ENCODE peak calls at places on chromosome 20, in nine cellular contexts. J, Q, A, U, D, Z, H, T and B are unnamed samples.

GRCh38 chr20:22775671-22776139 is 191.3 kb upstream of the FOXA2 start:
- DNase-seq in Z (no peak), T (no peak), D (no peak), Q (no peak), J (no peak), U (peak; percentile 56), A (no peak), H (no peak), B (no peak)

GRCh38 chr20:37347891-37348642 is 2.1 kb downstream of the SRC start:
- DNase-seq in D (no peak), T (no peak), H (no peak), A (no peak), U (no peak), Z (no peak), Q (no peak), J (no peak), B (no peak)

GRCh38 chr20:55668659-55669058 is 336.7 kb downstream of the CBLN4 start:
- DNase-seq in Q (no peak), U (no peak), J (no peak), A (no peak), Z (no peak), D (no peak), H (no peak), T (no peak), B (no peak)

GRCh38 chr20:61931476-61932198 is 134.0 kb downstream of the TAF4 start:
- DNase-seq in Q (no peak), T (no peak), U (no peak), A (no peak), H (no peak), D (no peak), Z (no peak), J (no peak), B (no peak)

GRCh38 chr20:1212607-1213396 is 9.5 kb downstream of the C20orf202 start:
- DNase-seq in Q (peak; percentile 62), D (peak; percentile 77), T (peak; percentile 72), A (peak; percentile 51), J (peak; percentile 49), Z (peak; percentile 64), H (peak; percentile 66), U (peak; percentile 71), B (peak; percentile 78)

GRCh38 chr20:41222703-41223102 is 85.4 kb downstream of the PLCG1 start:
- DNase-seq in U (no peak), J (no peak), D (no peak), Q (no peak), A (no peak), T (no peak), Z (no peak), H (no peak), B (no peak)

GRCh38 chr20:43824699-43825402 is 89.8 kb upstream of the TOX2 start:
- DNase-seq in H (no peak), D (no peak), Q (no peak), J (no peak), T (no peak), Z (peak; percentile 17), U (no peak), A (no peak), B (no peak)

GRCh38 chr20:40966103-40966502 is 62.5 kb upstream of the TOP1 start:
- DNase-seq in U (no peak), Q (no peak), A (no peak), H (no peak), D (peak; percentile 4), J (no peak), T (no peak), Z (no peak), B (no peak)

GRCh38 chr20:53875452-53875851 is 194.9 kb downstream of the BCAS1 start:
- DNase-seq in H (peak; percentile 54), A (no peak), J (no peak), U (no peak), T (no peak), Q (no peak), Z (no peak), D (peak; percentile 15), B (no peak)

GRCh38 chr20:51198238-51198637 is 175.3 kb upstream of the KCNG1 start:
- DNase-seq in D (no peak), Q (no peak), Z (no peak), J (no peak), U (no peak), H (no peak), T (no peak), A (no peak), B (no peak)

GRCh38 chr20:2692886-2693285 is 306 bp downstream of the EBF4 start:
- DNase-seq in U (no peak), Q (no peak), A (no peak), Z (no peak), T (no peak), H (no peak), J (no peak), D (peak; percentile 56), B (no peak)

GRCh38 chr20:60584221-60584620 is 626.0 kb downstream of the CDH26 start:
- DNase-seq in H (no peak), Q (no peak), Z (no peak), U (no peak), J (no peak), D (no peak), T (no peak), A (no peak), B (no peak)

GRCh38 chr20:61911824-61912223 is 153.9 kb downstream of the TAF4 start:
- DNase-seq in T (no peak), Q (no peak), Z (no peak), U (no peak), H (no peak), A (no peak), J (no peak), D (no peak), B (no peak)

GRCh38 chr20:33217052-33217451 is at the start of gene BPIFA3:
- DNase-seq in U (no peak), T (no peak), D (no peak), A (no peak), Q (no peak), H (no peak), J (no peak), Z (no peak), B (no peak)

GRCh38 chr20:8306916-8307315 is 174.8 kb downstream of the PLCB1 start:
- DNase-seq in H (no peak), T (no peak), D (peak; percentile 80), J (no peak), Z (peak; percentile 73), U (no peak), A (no peak), Q (no peak), B (no peak)

GRCh38 chr20:50250748-50251382 is 60.2 kb downstream of the CEBPB start:
- DNase-seq in D (no peak), U (no peak), Z (no peak), T (no peak), J (no peak), A (no peak), H (no peak), Q (no peak), B (no peak)

GRCh38 chr20:32572271-32572968 is 12.7 kb downstream of the NOL4L start:
- DNase-seq in H (no peak), Q (no peak), U (no peak), A (no peak), D (no peak), Z (no peak), T (no peak), J (no peak), B (no peak)

GRCh38 chr20:50399003-50399916 is 110.9 kb upstream of the PTPN1 start:
- DNase-seq in A (no peak), J (peak; percentile 41), Z (no peak), T (no peak), D (no peak), U (no peak), H (peak; percentile 79), Q (no peak), B (no peak)

GRCh38 chr20:33442136-33443005 is 1.2 kb downstream of the SNTA1 start:
- DNase-seq in Q (no peak), U (no peak), D (peak; percentile 29), Z (no peak), H (no peak), J (no peak), A (no peak), T (no peak), B (peak; percentile 50)

GRCh38 chr20:5829241-5829809 is 79.1 kb downstream of the SHLD1 start:
- DNase-seq in J (no peak), A (no peak), Q (no peak), T (no peak), H (no peak), Z (no peak), D (peak; percentile 19), U (no peak), B (no peak)

GRCh38 chr20:10784337-10785183 is 110.8 kb upstream of the JAG1 start:
- DNase-seq in Z (peak; percentile 34), D (peak; percentile 30), H (no peak), A (no peak), U (no peak), Q (no peak), J (no peak), T (no peak), B (no peak)